ENCODE peak calls at places on chromosomes 11 and 22, in nine cellular contexts. X is testis; L is A673; M is left lung; S is breast epithelium; W is thoracic aorta; O is A549; Q is HCT116; V is naive thymus-derived CD4-positive, alpha-beta T cell. T is an unnamed sample.

GRCh38 chr22:46453006-46453828 is 84.2 kb downstream of the CELSR1 start:
- DNase-seq in L (no peak), O (no peak), Q (no peak), S (no peak), W (no peak), M (peak; percentile 73), X (no peak), V (no peak), T (no peak)

GRCh38 chr11:95241673-95242072 is 10.7 kb upstream of the SESN3 start:
- DNase-seq in Q (no peak), W (no peak), M (no peak), X (no peak), L (no peak), S (no peak), V (no peak), O (no peak), T (no peak)

GRCh38 chr22:29476116-29476515 is 3.9 kb upstream of the NEFH start:
- DNase-seq in Q (no peak), O (no peak), V (no peak), L (no peak), M (no peak), S (no peak), X (no peak), W (no peak), T (no peak)

GRCh38 chr11:130528862-130529261 is 80.4 kb downstream of the ADAMTS15 start:
- DNase-seq in Q (no peak), V (no peak), L (no peak), S (no peak), M (no peak), X (no peak), W (no peak), O (no peak), T (peak; percentile 55)

GRCh38 chr11:121112498-121113455 is 11.7 kb downstream of the TECTA start:
- DNase-seq in M (no peak), X (peak; percentile 78), O (peak; percentile 51), Q (peak; percentile 35), V (no peak), S (peak; percentile 63), W (peak; percentile 9), L (peak; percentile 82), T (peak; percentile 32)

GRCh38 chr22:31344369-31345330 is 1.5 kb downstream of the PATZ1 start:
- DNase-seq in X (peak; percentile 67), V (no peak), S (peak; percentile 62), M (no peak), Q (no peak), O (no peak), L (peak; percentile 22), W (no peak), T (peak; percentile 50)

GRCh38 chr11:128210148-128210940 is 377.0 kb downstream of the ETS1 start:
- DNase-seq in L (peak; percentile 87), V (no peak), Q (peak; percentile 98), X (no peak), O (peak; percentile 81), S (no peak), W (peak; percentile 29), M (no peak), T (peak; percentile 50)

GRCh38 chr11:69659591-69659990 is 15.6 kb downstream of the LTO1 start:
- DNase-seq in W (no peak), S (no peak), O (no peak), M (peak; percentile 55), X (no peak), V (no peak), L (no peak), Q (no peak), T (no peak)

GRCh38 chr11:75719089-75719638 is 1.5 kb downstream of the MOGAT2 start:
- DNase-seq in Q (no peak), L (no peak), W (no peak), M (no peak), V (no peak), S (no peak), X (no peak), O (no peak), T (no peak)

GRCh38 chr11:20647976-20648565 is 21.3 kb upstream of the NELL1 start:
- DNase-seq in S (no peak), Q (peak; percentile 37), M (no peak), V (no peak), W (no peak), X (peak; percentile 69), O (peak; percentile 59), L (peak; percentile 55), T (peak; percentile 14)

GRCh38 chr11:75384438-75385080 is 14.8 kb upstream of the RPS3 start:
- DNase-seq in W (no peak), S (peak; percentile 72), V (peak; percentile 60), Q (peak; percentile 68), X (peak; percentile 89), O (peak; percentile 88), L (peak; percentile 84), M (peak; percentile 98), T (peak; percentile 77)

GRCh38 chr11:69058501-69059270 is 10.0 kb downstream of the TPCN2 start:
- DNase-seq in X (no peak), O (no peak), Q (no peak), V (no peak), W (no peak), S (no peak), L (no peak), M (peak; percentile 70), T (no peak)

GRCh38 chr11:119370486-119371046 is 10.9 kb downstream of the USP2 start:
- DNase-seq in Q (no peak), V (no peak), L (no peak), S (peak; percentile 39), O (no peak), W (no peak), M (no peak), X (no peak), T (peak; percentile 88)

GRCh38 chr11:12769834-12770345 is 95.7 kb downstream of the TEAD1 start:
- DNase-seq in O (peak; percentile 60), M (no peak), S (no peak), Q (peak; percentile 18), L (peak; percentile 60), W (no peak), V (no peak), X (no peak), T (no peak)
- H3K27ac ChIP-seq in O (peak overlapping the region; percentile 86), M (no peak overlapping the region), S (peak overlapping the region; percentile 38), Q (peak overlapping the region; percentile 17), L (peak overlapping the region; percentile 55), W (no peak overlapping the region), V (no peak overlapping the region), X (no peak overlapping the region), T (no peak overlapping the region)

DNA sequence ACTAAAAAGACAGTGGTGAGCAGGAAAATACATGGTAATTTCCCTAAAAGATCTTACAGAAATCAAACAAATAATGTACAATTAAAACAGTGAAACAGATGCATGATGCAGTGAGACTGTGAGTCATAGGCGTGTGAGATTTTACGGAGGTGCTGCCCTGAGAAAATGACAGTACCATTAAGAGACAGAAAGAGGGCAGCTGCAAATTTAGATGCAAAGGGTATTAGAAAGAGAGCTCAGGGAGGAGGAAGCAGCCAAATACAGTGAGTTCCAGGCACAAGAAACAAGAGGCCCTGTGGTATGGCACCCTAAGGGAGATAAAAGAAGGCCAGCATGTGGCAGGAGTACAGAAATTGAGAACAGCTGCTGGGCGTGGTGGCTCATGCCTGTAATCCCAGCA is 88.5 kb upstream of the FIBIN start:
- DNase-seq in S (no peak), W (no peak), O (no peak), Q (no peak), V (no peak), M (no peak), X (no peak), L (peak; percentile 41), T (no peak)
- H3K27ac ChIP-seq in S (no peak overlapping the region), W (no peak overlapping the region), O (no peak overlapping the region), Q (no peak overlapping the region), V (no peak overlapping the region), M (no peak overlapping the region), X (no peak overlapping the region), L (no peak overlapping the region), T (no peak overlapping the region)

GRCh38 chr11:115363426-115363825 is 140.8 kb downstream of the CADM1 start:
- DNase-seq in V (no peak), S (no peak), O (no peak), X (no peak), W (no peak), L (no peak), M (no peak), Q (no peak), T (no peak)
- H3K27ac ChIP-seq in V (no peak overlapping the region), S (no peak overlapping the region), O (no peak overlapping the region), X (no peak overlapping the region), W (no peak overlapping the region), L (no peak overlapping the region), M (no peak overlapping the region), Q (no peak overlapping the region), T (peak overlapping the region; percentile 72)

GRCh38 chr11:12170984-12171383 is 60.6 kb downstream of the MICAL2 start:
- DNase-seq in O (no peak), W (no peak), S (no peak), L (peak; percentile 26), X (peak; percentile 69), Q (no peak), M (no peak), V (no peak), T (no peak)

GRCh38 chr11:12171921-12172320 is 61.5 kb downstream of the MICAL2 start:
- DNase-seq in M (no peak), L (no peak), W (no peak), V (no peak), S (no peak), Q (no peak), O (no peak), X (no peak), T (no peak)

GRCh38 chr11:12174145-12175143 is 64.1 kb downstream of the MICAL2 start:
- DNase-seq in M (no peak), O (no peak), X (no peak), W (no peak), S (no peak), L (no peak), Q (no peak), V (no peak), T (no peak)

GRCh38 chr11:12172493-12173013 is 62.2 kb downstream of the MICAL2 start:
- DNase-seq in O (no peak), M (no peak), V (no peak), X (no peak), Q (no peak), S (no peak), L (no peak), W (no peak), T (no peak)

GRCh38 chr11:12173111-12173510 is 62.7 kb downstream of the MICAL2 start:
- DNase-seq in X (no peak), M (no peak), L (no peak), S (no peak), Q (no peak), W (no peak), O (no peak), V (no peak), T (no peak)
- H3K27ac ChIP-seq in X (peak overlapping the region; percentile 83), M (no peak overlapping the region), L (no peak overlapping the region), S (no peak overlapping the region), Q (no peak overlapping the region), W (peak overlapping the region; percentile 97), O (peak overlapping the region; percentile 32), V (no peak overlapping the region), T (no peak overlapping the region)

T was measured in thyroid gland.